ENCODE peak calls at places on chromosome 1, in nine cellular contexts. I, D, G, J, H, Z, W, E and M are unnamed samples.

GRCh38 chr1:59514061-59514909 is 217.4 kb downstream of the FGGY start:
- DNase-seq in I (no peak), D (no peak), G (no peak), J (no peak), H (no peak), Z (no peak), W (no peak), E (no peak), M (no peak)

GRCh38 chr1:2074944-2075740 is 24.9 kb downstream of the PRKCZ start:
- DNase-seq in I (no peak), D (peak), G (no peak), J (no peak), H (no peak), Z (no peak), W (no peak), E (peak), M (no peak)

GRCh38 chr1:68811806-68812205 is 314.9 kb upstream of the DEPDC1 start:
- DNase-seq in I (no peak), D (no peak), G (no peak), J (no peak), H (no peak), Z (no peak), W (no peak), E (no peak), M (no peak)

GRCh38 chr1:214292317-214292716 is 11.4 kb downstream of the SMYD2 start:
- DNase-seq in I (peak), D (no peak), G (no peak), J (no peak), H (no peak), Z (no peak), W (no peak), E (peak), M (no peak)

GRCh38 chr1:90973897-90974798 is 47.7 kb downstream of the ZNF644 start:
- DNase-seq in I (peak), D (no peak), G (no peak), J (no peak), H (no peak), Z (no peak), W (no peak), E (peak), M (no peak)

GRCh38 chr1:234504969-234505773 is 26.2 kb upstream of the TARBP1 start:
- DNase-seq in I (no peak), D (no peak), G (no peak), J (no peak), H (no peak), Z (no peak), W (no peak), E (no peak), M (no peak)

GRCh38 chr1:38990401-38990745 is 703 bp upstream of the AKIRIN1 start:
- DNase-seq in I (peak), D (no peak), G (no peak), J (no peak), H (no peak), Z (peak), W (no peak), E (peak), M (no peak)

GRCh38 chr1:29985376-29985945 is 737.9 kb downstream of the MATN1 start:
- DNase-seq in I (no peak), D (no peak), G (no peak), J (no peak), H (no peak), Z (no peak), W (no peak), E (no peak), M (no peak)

GRCh38 chr1:111140680-111140967 is 601 bp downstream of the CEPT1 start:
- DNase-seq in I (peak), D (peak), G (no peak), J (no peak), H (peak), Z (no peak), W (peak), E (peak), M (no peak)

GRCh38 chr1:63555480-63555879 is 32.2 kb downstream of the EFCAB7 start:
- DNase-seq in I (no peak), D (no peak), G (no peak), J (no peak), H (no peak), Z (no peak), W (no peak), E (no peak), M (no peak)

GRCh38 chr1:48610628-48611542 is 138.9 kb upstream of the SPATA6 start:
- DNase-seq in I (no peak), D (peak), G (peak), J (no peak), H (peak), Z (no peak), W (no peak), E (no peak), M (no peak)

GRCh38 chr1:199170711-199171110 is 531.9 kb downstream of the PTPRC start:
- DNase-seq in I (peak), D (no peak), G (no peak), J (no peak), H (no peak), Z (no peak), W (no peak), E (no peak), M (no peak)

GRCh38 chr1:24742090-24742938 is 2.9 kb upstream of the CLIC4 start:
- DNase-seq in I (peak), D (no peak), G (no peak), J (no peak), H (no peak), Z (no peak), W (no peak), E (peak), M (peak)

GRCh38 chr1:85093644-85094043 is 45.3 kb upstream of the MCOLN3 start:
- DNase-seq in I (no peak), D (no peak), G (no peak), J (no peak), H (no peak), Z (no peak), W (no peak), E (no peak), M (no peak)

GRCh38 chr1:97632075-97632474 is 288.8 kb downstream of the DPYD start:
- DNase-seq in I (peak), D (no peak), G (no peak), J (no peak), H (peak), Z (no peak), W (peak), E (peak), M (no peak)

GRCh38 chr1:91502882-91503184 is 2.2 kb downstream of the CDC7 start:
- DNase-seq in I (peak), D (no peak), G (no peak), J (no peak), H (peak), Z (no peak), W (no peak), E (no peak), M (no peak)

GRCh38 chr1:62870148-62870547 is 86.2 kb downstream of the ATG4C start:
- DNase-seq in I (no peak), D (no peak), G (no peak), J (no peak), H (no peak), Z (no peak), W (no peak), E (peak), M (no peak)

GRCh38 chr1:205270764-205271163 is 43.0 kb downstream of the TMCC2 start:
- DNase-seq in I (peak), D (no peak), G (no peak), J (no peak), H (no peak), Z (no peak), W (peak), E (no peak), M (no peak)

GRCh38 chr1:34778381-34778780 is 2.6 kb upstream of the GJB3 start:
- DNase-seq in I (no peak), D (no peak), G (no peak), J (no peak), H (no peak), Z (no peak), W (no peak), E (no peak), M (no peak)

GRCh38 chr1:230211436-230212145 is 144.6 kb downstream of the GALNT2 start:
- DNase-seq in I (no peak), D (no peak), G (no peak), J (no peak), H (no peak), Z (no peak), W (no peak), E (no peak), M (no peak)

GRCh38 chr1:16076871-16077250 is 3.4 kb upstream of the FAM131C start:
- DNase-seq in I (peak), D (peak), G (peak), J (no peak), H (no peak), Z (no peak), W (no peak), E (no peak), M (no peak)

GRCh38 chr1:55310517-55310927 is 95.4 kb upstream of the USP24 start:
- DNase-seq in I (peak), D (no peak), G (no peak), J (no peak), H (no peak), Z (no peak), W (peak), E (peak), M (no peak)

GRCh38 chr1:195141294-195141693 is 1466.9 kb downstream of the KCNT2 start:
- DNase-seq in I (peak), D (no peak), G (no peak), J (no peak), H (no peak), Z (no peak), W (no peak), E (no peak), M (no peak)

GRCh38 chr1:234500269-234500668 is 21.3 kb upstream of the TARBP1 start:
- DNase-seq in I (peak), D (no peak), G (no peak), J (no peak), H (peak), Z (no peak), W (no peak), E (no peak), M (no peak)